ENCODE peak calls at places on chromosomes 5 and 9, in nine cellular contexts. T, V, Y, F, B, G, C, I and J are unnamed samples.

GRCh38 chr5:80722916-80723315 is 68.1 kb upstream of the DHFR start:
- DNase-seq in I (no peak), C (no peak), G (no peak), Y (no peak), B (no peak), V (no peak), F (no peak), T (no peak), J (no peak)

GRCh38 chr9:125524522-125524921 is 182.5 kb downstream of the MAPKAP1 start:
- DNase-seq in T (no peak), Y (no peak), F (no peak), C (no peak), I (no peak), G (no peak), V (no peak), B (peak; percentile 92), J (no peak)

GRCh38 chr5:87541033-87541432 is 128.3 kb upstream of the CCNH start:
- DNase-seq in C (no peak), I (no peak), V (peak; percentile 2), B (peak; percentile 62), G (no peak), F (peak; percentile 19), T (peak; percentile 34), Y (peak; percentile 33), J (no peak)

GRCh38 chr9:131096490-131097258 is at the start of gene AIF1L:
- DNase-seq in F (peak; percentile 77), I (no peak), V (peak; percentile 77), C (no peak), G (no peak), Y (no peak), B (peak; percentile 96), T (peak; percentile 29), J (no peak)

GRCh38 chr9:87569008-87569908 is 71.6 kb downstream of the DAPK1 start:
- DNase-seq in T (no peak), F (peak; percentile 82), Y (no peak), I (no peak), G (peak; percentile 91), B (peak; percentile 18), V (no peak), C (no peak), J (no peak)

GRCh38 chr9:4110562-4110961 is 189.3 kb downstream of the GLIS3 start:
- DNase-seq in C (no peak), I (no peak), B (no peak), F (no peak), Y (no peak), T (no peak), V (no peak), G (no peak), J (no peak)

GRCh38 chr5:36842087-36842486 is 34.5 kb upstream of the NIPBL start:
- DNase-seq in T (no peak), B (no peak), Y (no peak), G (no peak), V (no peak), I (no peak), C (no peak), F (no peak), J (no peak)

GRCh38 chr9:98226968-98227367 is 28.5 kb downstream of the TBC1D2 start:
- DNase-seq in G (no peak), V (no peak), I (no peak), C (no peak), Y (no peak), F (no peak), T (no peak), B (no peak), J (no peak)

GRCh38 chr9:109095321-109095720 is 24.4 kb downstream of the TMEM245 start:
- DNase-seq in F (no peak), T (no peak), Y (no peak), G (no peak), V (no peak), I (no peak), B (no peak), C (no peak), J (no peak)

GRCh38 chr9:297104-297794 is 82.6 kb downstream of the DOCK8 start:
- DNase-seq in T (no peak), B (no peak), G (no peak), C (peak; percentile 91), F (no peak), V (no peak), I (peak; percentile 82), Y (peak; percentile 38), J (no peak)
- TF ChIP-seq REST in T (no peak), B (no peak), G (no peak), C (no peak), F (no peak), V (no peak), I (no peak), Y (no peak), J (no peak)

DNA sequence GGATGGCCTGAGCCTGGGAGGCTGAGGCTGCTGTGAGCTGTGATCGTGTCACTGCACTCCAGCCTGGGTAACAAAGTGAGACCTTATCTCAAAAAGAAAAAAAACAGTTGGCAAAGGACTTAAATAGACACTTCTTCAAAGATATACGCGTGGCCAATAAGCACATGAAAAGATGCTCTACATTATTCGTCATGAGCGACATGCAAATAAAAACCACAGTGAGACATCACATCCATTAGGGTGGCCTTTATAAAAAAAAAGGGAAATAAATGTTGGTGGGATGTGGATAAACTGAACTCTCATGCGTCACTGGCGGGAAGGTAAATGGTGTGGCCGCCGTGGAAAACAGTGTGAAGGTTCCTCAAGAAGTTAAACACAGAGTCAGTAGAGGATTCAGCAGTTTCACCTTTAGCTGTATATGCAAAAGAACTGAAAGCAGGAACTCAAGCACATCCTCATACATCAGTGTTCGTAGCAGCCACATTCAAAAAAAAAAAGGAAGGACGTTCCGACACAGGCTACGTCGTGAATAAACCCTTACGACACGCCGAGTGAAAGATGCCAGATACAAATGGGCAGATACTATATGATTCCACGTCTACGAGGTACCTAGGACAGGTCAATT is 24.5 kb upstream of the NRARP start:
- DNase-seq in Y (no peak), C (peak; percentile 51), V (no peak), T (no peak), B (no peak), I (peak; percentile 37), F (no peak), G (no peak), J (no peak)
- H3K4me3 ChIP-seq in Y (no peak overlapping the region), C (no peak overlapping the region), V (no peak overlapping the region), T (no peak overlapping the region), B (no peak overlapping the region), I (peak overlapping the region; percentile 25), F (no peak overlapping the region), G (no peak overlapping the region), J (no peak overlapping the region)

GRCh38 chr5:170302729-170303501 is 5.3 kb upstream of the LCP2 start:
- DNase-seq in I (peak; percentile 76), G (no peak), Y (no peak), V (peak; percentile 69), T (no peak), B (no peak), C (peak; percentile 68), F (no peak), J (no peak)

GRCh38 chr5:170303564-170303963 is 6.0 kb upstream of the LCP2 start:
- DNase-seq in F (no peak), Y (no peak), T (no peak), B (no peak), I (no peak), C (no peak), V (no peak), G (no peak), J (no peak)

GRCh38 chr5:170300361-170301013 is 2.9 kb upstream of the LCP2 start:
- DNase-seq in I (peak; percentile 72), G (no peak), B (no peak), V (no peak), Y (no peak), F (no peak), C (no peak), T (no peak), J (no peak)

GRCh38 chr5:170301149-170301548 is 3.6 kb upstream of the LCP2 start:
- DNase-seq in G (no peak), V (no peak), F (no peak), B (no peak), I (no peak), Y (no peak), C (no peak), T (no peak), J (no peak)

GRCh38 chr5:170301901-170302728 is 4.5 kb upstream of the LCP2 start:
- DNase-seq in G (no peak), T (no peak), B (no peak), F (no peak), V (peak; percentile 40), C (no peak), I (no peak), Y (no peak), J (no peak)
- TF ChIP-seq CTCF in G (no peak), T (no peak), B (no peak), F (no peak), V (peak; percentile 8), C (no peak), I (no peak), Y (no peak), J (no peak)

GRCh38 chr5:1765141-1765879 is 34.3 kb downstream of the MRPL36 start:
- DNase-seq in F (no peak), Y (no peak), B (no peak), T (no peak), G (no peak), I (no peak), C (no peak), V (no peak), J (no peak)
- TF ChIP-seq REST in F (no peak), Y (no peak), B (no peak), T (no peak), G (no peak), I (no peak), C (no peak), V (no peak), J (no peak)

GRCh38 chr5:72346396-72346795 is 26.2 kb downstream of the PTCD2 start:
- DNase-seq in V (no peak), I (no peak), B (no peak), G (peak; percentile 58), Y (no peak), T (no peak), F (no peak), C (no peak), J (no peak)
- H3K4me3 ChIP-seq in V (no peak overlapping the region), I (no peak overlapping the region), B (no peak overlapping the region), G (no peak overlapping the region), Y (no peak overlapping the region), T (no peak overlapping the region), F (no peak overlapping the region), C (no peak overlapping the region), J (no peak overlapping the region)

GRCh38 chr9:105421864-105422263 is 26.0 kb upstream of the FSD1L start:
- DNase-seq in C (no peak), T (no peak), Y (no peak), F (no peak), I (no peak), B (no peak), V (no peak), G (no peak), J (no peak)

GRCh38 chr9:105421154-105421553 is 26.7 kb upstream of the FSD1L start:
- DNase-seq in B (no peak), I (no peak), Y (no peak), V (no peak), F (no peak), T (no peak), C (no peak), G (no peak), J (no peak)

GRCh38 chr9:105426657-105427056 is 21.2 kb upstream of the FSD1L start:
- DNase-seq in Y (no peak), B (no peak), V (no peak), I (no peak), C (no peak), T (no peak), F (no peak), G (no peak), J (no peak)

GRCh38 chr9:105431413-105432246 is 16.2 kb upstream of the FSD1L start:
- DNase-seq in F (no peak), C (no peak), I (no peak), Y (no peak), T (no peak), G (no peak), B (no peak), V (no peak), J (no peak)

GRCh38 chr9:105425817-105426433 is 21.9 kb upstream of the FSD1L start:
- DNase-seq in I (no peak), B (peak; percentile 33), V (no peak), Y (peak; percentile 21), T (no peak), G (no peak), F (peak; percentile 52), C (no peak), J (no peak)
- TF ChIP-seq CTCF in I (peak; percentile 32), B (peak; percentile 59), V (peak; percentile 26), Y (peak; percentile 66), T (peak; percentile 58), G (peak; percentile 58), F (peak; percentile 71), C (peak; percentile 48), J (peak; percentile 60)